ENCODE peak calls at places on chromosomes 3 and 15, in seven cellular contexts. F, N, R, O, M, J and B are unnamed samples.
A peak's percentile ranks its signal among the peaks of the same experiment; 100 is the strongest.

GRCh38 chr3:174613173-174613572 is 246.0 kb upstream of the NAALADL2 start:
- DNase-seq in F (no peak), N (no peak), R (no peak), O (no peak), M (no peak), J (no peak), B (no peak)

GRCh38 chr3:36786921-36787890 is 22.9 kb upstream of the DCLK3 start:
- DNase-seq in F (no peak), N (no peak), R (no peak), O (no peak), M (no peak), J (no peak), B (no peak)

GRCh38 chr3:120093923-120094775 is at the start of gene GSK3B:
- DNase-seq in F (peak; percentile 65), N (no peak), R (no peak), O (peak; percentile 97), M (peak; percentile 98), J (peak; percentile 84), B (peak; percentile 97)

GRCh38 chr3:52238193-52238760 is 681 bp downstream of the TWF2 start:
- DNase-seq in F (no peak), N (peak; percentile 20), R (no peak), O (no peak), M (peak; percentile 59), J (no peak), B (no peak)

GRCh38 chr3:184337315-184337714 is at the start of gene FAM131A:
- DNase-seq in F (no peak), N (peak; percentile 61), R (no peak), O (no peak), M (no peak), J (peak; percentile 74), B (no peak)

GRCh38 chr15:67120839-67121540 is 55.6 kb downstream of the SMAD3 start:
- DNase-seq in F (peak; percentile 87), N (peak; percentile 92), R (no peak), O (peak; percentile 83), M (no peak), J (peak; percentile 73), B (peak; percentile 77)

GRCh38 chr15:73807865-73808264 is 54.7 kb upstream of the INSYN1 start:
- DNase-seq in F (no peak), N (no peak), R (no peak), O (no peak), M (no peak), J (no peak), B (no peak)

GRCh38 chr15:71294636-71295241 is 179.5 kb downstream of the THSD4 start:
- DNase-seq in F (no peak), N (peak; percentile 97), R (no peak), O (no peak), M (no peak), J (no peak), B (no peak)

GRCh38 chr3:184110316-184110725 is 13.5 kb downstream of the HTR3E start:
- DNase-seq in F (no peak), N (peak; percentile 68), R (no peak), O (no peak), M (no peak), J (no peak), B (no peak)

GRCh38 chr15:89837134-89837829 is 22.6 kb upstream of the ANPEP start:
- DNase-seq in F (no peak), N (peak; percentile 72), R (no peak), O (no peak), M (no peak), J (no peak), B (no peak)

GRCh38 chr15:85329561-85330421 is 50.6 kb upstream of the AKAP13 start:
- DNase-seq in F (no peak), N (peak; percentile 51), R (no peak), O (no peak), M (no peak), J (peak; percentile 28), B (no peak)

GRCh38 chr3:144031938-144032337 is 60.3 kb downstream of the DIPK2A start:
- DNase-seq in F (no peak), N (peak; percentile 28), R (no peak), O (no peak), M (no peak), J (peak; percentile 85), B (no peak)

GRCh38 chr3:31532587-31533168 is at the start of gene STT3B:
- DNase-seq in F (no peak), N (peak; percentile 82), R (no peak), O (peak; percentile 76), M (no peak), J (no peak), B (peak; percentile 73)

GRCh38 chr3:32406481-32407408 is 15.1 kb downstream of the CMTM7 start:
- DNase-seq in F (no peak), N (no peak), R (peak; percentile 4), O (no peak), M (no peak), J (no peak), B (no peak)

GRCh38 chr3:183353421-183353820 is 75.0 kb downstream of the MCF2L2 start:
- DNase-seq in F (no peak), N (no peak), R (no peak), O (no peak), M (no peak), J (no peak), B (no peak)